ENCODE peak calls at places on chromosomes 16 and 17, in four cellular contexts. One of them, this sample, is unnamed.

GRCh38 chr16:1745900-1746692 is 25.2 kb downstream of the NME3 start:
- DNase-seq in NCI-H1092 treated with DMSO at 0.1 percent for 48 hours: no peak
- DNase-seq in activated CD4-positive, alpha-beta T cell treated with anti-CD3 and anti-CD28 coated beads, Interleukin-2, amount 10 ng/mL, durations not matched to agents 7 days and 5 days: no peak
- DNase-seq in lower leg skin: no peak
- DNase-seq in this sample: no peak

GRCh38 chr17:60305141-60305540 is 86.8 kb downstream of the USP32 start:
- DNase-seq in activated CD4-positive, alpha-beta T cell treated with anti-CD3 and anti-CD28 coated beads, Interleukin-2, amount 10 ng/mL, durations not matched to agents 7 days and 5 days: peak; percentile 27
- DNase-seq in NCI-H1092 treated with DMSO at 0.1 percent for 48 hours: no peak
- DNase-seq in lower leg skin: no peak
- DNase-seq in this sample: peak; percentile 87

GRCh38 chr17:34090593-34090992 is 164.5 kb upstream of the CCL2 start:
- DNase-seq in activated CD4-positive, alpha-beta T cell treated with anti-CD3 and anti-CD28 coated beads, Interleukin-2, amount 10 ng/mL, durations not matched to agents 7 days and 5 days: no peak
- DNase-seq in lower leg skin: no peak
- DNase-seq in NCI-H1092 treated with DMSO at 0.1 percent for 48 hours: no peak
- DNase-seq in this sample: no peak

GRCh38 chr17:30256756-30257506 is 21.4 kb upstream of the SLC6A4 start:
- DNase-seq in activated CD4-positive, alpha-beta T cell treated with anti-CD3 and anti-CD28 coated beads, Interleukin-2, amount 10 ng/mL, durations not matched to agents 7 days and 5 days: no peak
- DNase-seq in lower leg skin: no peak
- DNase-seq in NCI-H1092 treated with DMSO at 0.1 percent for 48 hours: no peak
- DNase-seq in this sample: no peak

GRCh38 chr17:39939588-39940419 is 12.3 kb downstream of the LRRC3C start:
- DNase-seq in lower leg skin: no peak
- DNase-seq in activated CD4-positive, alpha-beta T cell treated with anti-CD3 and anti-CD28 coated beads, Interleukin-2, amount 10 ng/mL, durations not matched to agents 7 days and 5 days: peak; percentile 58
- DNase-seq in NCI-H1092 treated with DMSO at 0.1 percent for 48 hours: no peak
- DNase-seq in this sample: no peak

GRCh38 chr16:77812856-77813523 is 24.6 kb downstream of the VAT1L start:
- DNase-seq in NCI-H1092 treated with DMSO at 0.1 percent for 48 hours: no peak
- DNase-seq in lower leg skin: no peak
- DNase-seq in activated CD4-positive, alpha-beta T cell treated with anti-CD3 and anti-CD28 coated beads, Interleukin-2, amount 10 ng/mL, durations not matched to agents 7 days and 5 days: no peak
- DNase-seq in this sample: no peak

GRCh38 chr17:14014647-14015046 is 54.7 kb upstream of the COX10 start:
- DNase-seq in lower leg skin: no peak
- DNase-seq in NCI-H1092 treated with DMSO at 0.1 percent for 48 hours: no peak
- DNase-seq in activated CD4-positive, alpha-beta T cell treated with anti-CD3 and anti-CD28 coated beads, Interleukin-2, amount 10 ng/mL, durations not matched to agents 7 days and 5 days: no peak
- DNase-seq in this sample: no peak

GRCh38 chr17:48787850-48788249 is 29.2 kb downstream of the TTLL6 start:
- DNase-seq in activated CD4-positive, alpha-beta T cell treated with anti-CD3 and anti-CD28 coated beads, Interleukin-2, amount 10 ng/mL, durations not matched to agents 7 days and 5 days: no peak
- DNase-seq in NCI-H1092 treated with DMSO at 0.1 percent for 48 hours: no peak
- DNase-seq in lower leg skin: no peak
- DNase-seq in this sample: no peak

GRCh38 chr16:78985736-78986605 is 614.6 kb downstream of the MAF start:
- DNase-seq in activated CD4-positive, alpha-beta T cell treated with anti-CD3 and anti-CD28 coated beads, Interleukin-2, amount 10 ng/mL, durations not matched to agents 7 days and 5 days: no peak
- DNase-seq in NCI-H1092 treated with DMSO at 0.1 percent for 48 hours: no peak
- DNase-seq in lower leg skin: no peak
- DNase-seq in this sample: no peak

GRCh38 chr17:30113213-30113612 is 3.4 kb upstream of the NSRP1 start:
- DNase-seq in NCI-H1092 treated with DMSO at 0.1 percent for 48 hours: no peak
- DNase-seq in activated CD4-positive, alpha-beta T cell treated with anti-CD3 and anti-CD28 coated beads, Interleukin-2, amount 10 ng/mL, durations not matched to agents 7 days and 5 days: peak; percentile 21
- DNase-seq in lower leg skin: no peak
- DNase-seq in this sample: no peak

GRCh38 chr16:89157778-89158177 is 13.8 kb upstream of the CDH15 start:
- DNase-seq in activated CD4-positive, alpha-beta T cell treated with anti-CD3 and anti-CD28 coated beads, Interleukin-2, amount 10 ng/mL, durations not matched to agents 7 days and 5 days: no peak
- DNase-seq in NCI-H1092 treated with DMSO at 0.1 percent for 48 hours: no peak
- DNase-seq in lower leg skin: no peak
- DNase-seq in this sample: no peak

GRCh38 chr16:85556456-85557082 is 56.6 kb upstream of the GSE1 start:
- DNase-seq in NCI-H1092 treated with DMSO at 0.1 percent for 48 hours: no peak
- DNase-seq in lower leg skin: no peak
- DNase-seq in activated CD4-positive, alpha-beta T cell treated with anti-CD3 and anti-CD28 coated beads, Interleukin-2, amount 10 ng/mL, durations not matched to agents 7 days and 5 days: peak; percentile 78
- DNase-seq in this sample: no peak

GRCh38 chr16:51450913-51451312 is 299.8 kb upstream of the SALL1 start:
- DNase-seq in lower leg skin: no peak
- DNase-seq in activated CD4-positive, alpha-beta T cell treated with anti-CD3 and anti-CD28 coated beads, Interleukin-2, amount 10 ng/mL, durations not matched to agents 7 days and 5 days: no peak
- DNase-seq in NCI-H1092 treated with DMSO at 0.1 percent for 48 hours: no peak
- DNase-seq in this sample: no peak

GRCh38 chr17:16977932-16978331 is 6.0 kb upstream of the TNFRSF13B start:
- DNase-seq in NCI-H1092 treated with DMSO at 0.1 percent for 48 hours: no peak
- DNase-seq in lower leg skin: no peak
- DNase-seq in activated CD4-positive, alpha-beta T cell treated with anti-CD3 and anti-CD28 coated beads, Interleukin-2, amount 10 ng/mL, durations not matched to agents 7 days and 5 days: no peak
- DNase-seq in this sample: no peak

GRCh38 chr17:55660171-55660886 is 62.3 kb downstream of the TMEM100 start:
- DNase-seq in NCI-H1092 treated with DMSO at 0.1 percent for 48 hours: no peak
- DNase-seq in lower leg skin: no peak
- DNase-seq in activated CD4-positive, alpha-beta T cell treated with anti-CD3 and anti-CD28 coated beads, Interleukin-2, amount 10 ng/mL, durations not matched to agents 7 days and 5 days: no peak
- DNase-seq in this sample: no peak

GRCh38 chr17:57481901-57482300 is 225.6 kb downstream of the MSI2 start:
- DNase-seq in NCI-H1092 treated with DMSO at 0.1 percent for 48 hours: no peak
- DNase-seq in lower leg skin: no peak
- DNase-seq in activated CD4-positive, alpha-beta T cell treated with anti-CD3 and anti-CD28 coated beads, Interleukin-2, amount 10 ng/mL, durations not matched to agents 7 days and 5 days: no peak
- DNase-seq in this sample: no peak